ENCODE peak calls at places on chromosomes 12 and 14, in four cellular contexts. T, V, K and Z are unnamed samples.
A peak's percentile ranks its signal among the peaks of the same experiment; 100 is the strongest.

GRCh38 chr12:64385468-64385867 is 5.1 kb downstream of the C12orf56 start:
- DNase-seq in K (no peak), T (no peak), V (no peak), Z (no peak)

GRCh38 chr14:100617715-100618693 is 30.8 kb upstream of the BEGAIN start:
- DNase-seq in K (no peak), T (peak; percentile 8), V (no peak), Z (no peak)

GRCh38 chr14:84927096-84927910 is 602.6 kb upstream of the FLRT2 start:
- DNase-seq in V (no peak), K (no peak), T (no peak), Z (no peak)

GRCh38 chr12:3225796-3226180 is 148.6 kb downstream of the TSPAN9 start:
- DNase-seq in T (no peak), V (no peak), K (no peak), Z (no peak)

GRCh38 chr14:54446201-54446693 is 5.1 kb upstream of the CNIH1 start:
- DNase-seq in T (peak; percentile 94), K (no peak), V (no peak), Z (no peak)

GRCh38 chr12:11581179-11581755 is 68.2 kb upstream of the ETV6 start:
- DNase-seq in T (peak; percentile 82), V (peak; percentile 23), K (no peak), Z (peak; percentile 81)

GRCh38 chr14:65506801-65507200 is 94.3 kb downstream of the FUT8 start:
- DNase-seq in T (no peak), V (no peak), K (no peak), Z (no peak)

GRCh38 chr12:71071466-71072097 is 86.2 kb downstream of the TSPAN8 start:
- DNase-seq in V (no peak), T (no peak), K (no peak), Z (no peak)

GRCh38 chr14:58430156-58430555 is 2.6 kb downstream of the KIAA0586 start:
- DNase-seq in T (no peak), K (no peak), V (no peak), Z (no peak)

GRCh38 chr12:132257206-132257954 is 72.0 kb downstream of the GALNT9 start:
- DNase-seq in T (no peak), V (no peak), K (no peak), Z (no peak)

GRCh38 chr12:92702754-92703679 is at the start of gene PLEKHG7:
- DNase-seq in K (no peak), T (no peak), V (no peak), Z (no peak)

GRCh38 chr14:74888164-74889158 is 6.7 kb downstream of the DLST start:
- DNase-seq in T (no peak), K (no peak), V (no peak), Z (no peak)

GRCh38 chr12:22539055-22539454 is 5.3 kb downstream of the C2CD5 start:
- DNase-seq in T (no peak), K (no peak), V (no peak), Z (no peak)

GRCh38 chr14:51145246-51145645 is 50.3 kb upstream of the TRIM9 start:
- DNase-seq in T (no peak), K (no peak), V (no peak), Z (no peak)

GRCh38 chr14:104570869-104571635 is 8.5 kb upstream of the C14orf180 start:
- DNase-seq in K (no peak), T (no peak), V (no peak), Z (no peak)

GRCh38 chr12:101490286-101490920 is 15.3 kb downstream of the SPIC start:
- DNase-seq in T (no peak), V (peak; percentile 61), K (no peak), Z (no peak)

GRCh38 chr14:55059333-55059732 is 7.9 kb downstream of the MAPK1IP1L start:
- DNase-seq in K (no peak), T (no peak), V (no peak), Z (no peak)

GRCh38 chr14:94540031-94540794 is 21.0 kb upstream of the SERPINA4 start:
- DNase-seq in T (no peak), V (no peak), K (no peak), Z (no peak)
- TF ChIP-seq CTCF in T (no peak), V (no peak), K (no peak), Z (no peak)

GRCh38 chr12:62629413-62629812 is 162.8 kb downstream of the MON2 start:
- DNase-seq in V (no peak), K (no peak), T (no peak), Z (no peak)
- H3K27ac ChIP-seq in V (no peak overlapping the region), K (no peak overlapping the region), T (no peak overlapping the region), Z (no peak overlapping the region)

GRCh38 chr12:103808239-103808880 is 32.7 kb downstream of the NT5DC3 start:
- DNase-seq in K (no peak), T (no peak), V (peak; percentile 32), Z (no peak)
- H3K4me1 ChIP-seq in K (peaks cover 29% of the 10 kb centered on the region), T (no peaks in the 10 kb centered on the region), V (peaks cover 26% of the 10 kb centered on the region), Z (peaks cover 52% of the 10 kb centered on the region)

GRCh38 chr14:33432407-33433023 is 493.8 kb downstream of the NPAS3 start:
- DNase-seq in V (no peak), K (no peak), T (no peak), Z (no peak)
- TF ChIP-seq CTCF in V (no peak), K (peak; percentile 34), T (no peak), Z (no peak)

GRCh38 chr12:54411398-54412241 is 7.4 kb downstream of the ITGA5 start:
- DNase-seq in V (peak; percentile 73), T (no peak), K (peak; percentile 83), Z (peak; percentile 91)
- H3K27ac ChIP-seq in V (peak overlapping the region; percentile 78), T (peak overlapping the region; percentile 97), K (peak overlapping the region; percentile 92), Z (peak overlapping the region; percentile 37)

GRCh38 chr12:89883630-89884364 is 175.2 kb upstream of the ATP2B1 start:
- DNase-seq in V (no peak), T (no peak), K (no peak), Z (no peak)
- H3K4me1 ChIP-seq in V (no peaks in the 10 kb centered on the region), T (no peaks in the 10 kb centered on the region), K (no peaks in the 10 kb centered on the region), Z (no peaks in the 10 kb centered on the region)

DNA sequence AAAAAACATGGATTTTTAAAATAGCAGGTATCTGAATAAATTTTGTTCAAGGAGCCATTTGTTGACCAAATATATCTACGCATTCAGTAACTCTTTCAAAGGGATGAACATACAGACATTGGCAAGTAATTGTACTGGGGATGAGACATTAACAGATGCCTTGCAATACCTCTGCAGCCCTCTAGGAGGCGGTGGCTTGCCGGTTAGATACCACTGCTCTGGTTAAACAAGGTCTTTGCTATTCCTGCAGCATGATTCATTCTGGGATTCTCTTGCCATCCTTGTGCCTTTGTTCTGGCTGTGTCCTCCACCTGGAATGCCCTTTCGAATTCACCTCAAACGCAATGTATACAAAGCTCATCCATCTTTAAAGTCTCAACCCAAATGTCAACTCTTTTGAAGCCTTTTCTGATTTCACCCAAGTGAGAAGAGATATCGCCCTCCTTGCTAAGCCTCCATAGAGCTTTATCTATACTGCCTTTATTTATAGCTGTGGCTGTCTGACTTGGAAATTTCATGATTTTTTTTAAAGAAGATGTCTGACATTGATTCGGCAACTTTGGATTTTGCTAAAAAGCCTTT is 131.0 kb upstream of the SRRM4 start:
- DNase-seq in T (no peak), K (no peak), V (no peak), Z (no peak)
- TF ChIP-seq CTCF in T (no peak), K (peak; percentile 21), V (no peak), Z (no peak)

GRCh38 chr14:67270933-67271332 is 29.7 kb downstream of the PALS1 start:
- DNase-seq in T (no peak), V (no peak), K (no peak), Z (no peak)
- H3K27ac ChIP-seq in T (peak overlapping the region; percentile 13), V (no peak overlapping the region), K (no peak overlapping the region), Z (no peak overlapping the region)

DNA sequence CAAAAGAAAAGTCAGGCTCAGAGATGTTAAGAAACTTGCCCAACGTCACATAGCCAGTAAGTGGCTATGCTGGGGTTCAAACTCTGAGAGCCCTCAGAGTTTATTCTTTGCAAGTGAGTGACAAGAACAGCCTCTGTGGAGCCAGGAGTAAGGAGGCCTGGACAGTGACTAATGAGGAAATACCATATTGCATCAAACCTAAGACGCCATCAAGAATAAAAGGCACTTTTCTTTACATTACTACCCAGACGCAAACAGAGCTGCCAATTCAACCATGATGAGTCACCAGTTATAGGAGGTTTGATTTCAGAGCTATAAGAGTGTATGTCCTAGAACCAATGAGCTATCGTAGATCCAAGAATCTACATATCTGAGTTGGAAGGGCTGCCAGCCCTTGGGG is 9.4 kb downstream of the TNFRSF1A start:
- DNase-seq in T (no peak), V (no peak), K (no peak), Z (no peak)
- H3K4me1 ChIP-seq in T (peaks cover 31% of the 10 kb centered on the region), V (peaks cover 40% of the 10 kb centered on the region), K (peaks cover 44% of the 10 kb centered on the region), Z (peaks cover 24% of the 10 kb centered on the region)

GRCh38 chr12:117231750-117232149 is 41.5 kb upstream of the FBXO21 start:
- DNase-seq in K (peak; percentile 13), V (no peak), T (no peak), Z (no peak)
- TF ChIP-seq CTCF in K (no peak), V (no peak), T (no peak), Z (no peak)